ENCODE peak calls at places on chromosomes 4 and X, in five cellular contexts. S is esophagus squamous epithelium, X is nephron progenitor cell, O is AG09309, U is OCI-LY7. Y is an unnamed sample.

GRCh38 chrX:123814343-123814742 is 45.5 kb upstream of the XIAP start:
- DNase-seq in O (no peak), X (no peak), U (no peak), S (no peak), Y (no peak)

GRCh38 chr4:48307528-48307927 is 33.8 kb upstream of the SLAIN2 start:
- DNase-seq in X (no peak), O (no peak), U (no peak), S (no peak), Y (no peak)

GRCh38 chrX:102720237-102721168 is at the start of gene GPRASP3:
- DNase-seq in S (no peak), X (no peak), O (peak), U (no peak), Y (peak)

GRCh38 chrX:75061701-75062100 is 94.4 kb downstream of the ABCB7 start:
- DNase-seq in O (no peak), S (no peak), U (no peak), X (no peak), Y (no peak)

GRCh38 chrX:153485396-153486080 is 9.2 kb upstream of the BGN start:
- DNase-seq in X (no peak), U (no peak), O (no peak), S (no peak), Y (no peak)

GRCh38 chr4:68518889-68519288 is 57.2 kb downstream of the UGT2B17 start:
- DNase-seq in S (no peak), O (no peak), U (no peak), X (no peak), Y (no peak)

GRCh38 chr4:171715973-171716372 is 97.2 kb upstream of the GALNTL6 start:
- DNase-seq in S (no peak), X (no peak), U (no peak), O (no peak), Y (no peak)

GRCh38 chr4:100504086-100504874 is 13.5 kb downstream of the EMCN start:
- DNase-seq in X (no peak), U (no peak), O (no peak), S (no peak), Y (peak)

GRCh38 chr4:10623241-10623640 is 61.3 kb downstream of the CLNK start:
- DNase-seq in X (no peak), O (no peak), S (no peak), U (no peak), Y (no peak)

GRCh38 chr4:36081185-36081584 is 163.1 kb downstream of the ARAP2 start:
- DNase-seq in S (no peak), X (no peak), U (no peak), O (no peak), Y (peak)

GRCh38 chr4:68803013-68803412 is 12.8 kb upstream of the UGT2B10 start:
- DNase-seq in X (no peak), U (no peak), S (no peak), O (no peak), Y (no peak)

GRCh38 chr4:14924945-14925344 is 77.3 kb upstream of the CPEB2 start:
- DNase-seq in U (no peak), X (no peak), S (no peak), O (no peak), Y (peak)

GRCh38 chr4:41216294-41217019 is 2.1 kb upstream of the APBB2 start:
- DNase-seq in U (peak), S (no peak), O (no peak), X (peak), Y (peak)

GRCh38 chrX:78024349-78025108 is 55.1 kb upstream of the PGAM4 start:
- DNase-seq in U (peak), X (no peak), S (no peak), O (no peak), Y (no peak)

GRCh38 chrX:1321689-1322088 is 14.9 kb upstream of the IL3RA start:
- DNase-seq in S (no peak), O (no peak), U (no peak), X (no peak), Y (peak)

GRCh38 chrX:57447856-57448255 is 144.0 kb upstream of the ZXDB start:
- DNase-seq in X (no peak), U (no peak), S (no peak), O (no peak), Y (no peak)

GRCh38 chr4:155047755-155048154 is 160.7 kb upstream of the NPY2R start:
- DNase-seq in O (no peak), U (no peak), S (no peak), X (no peak), Y (no peak)

GRCh38 chr4:76950846-76951321 is 1.3 kb downstream of the SEPTIN11 start:
- DNase-seq in S (no peak), X (peak), O (no peak), U (peak), Y (peak)

GRCh38 chr4:71614626-71615025 is 169.3 kb downstream of the GC start:
- DNase-seq in S (no peak), U (no peak), O (no peak), X (no peak), Y (no peak)

GRCh38 chrX:118164138-118164537 is 47.5 kb upstream of the KLHL13 start:
- DNase-seq in O (no peak), S (no peak), U (no peak), X (no peak), Y (no peak)

GRCh38 chr4:8349664-8350225 is 80.2 kb downstream of the HTRA3 start:
- DNase-seq in S (no peak), O (no peak), U (no peak), X (no peak), Y (no peak)

DNA sequence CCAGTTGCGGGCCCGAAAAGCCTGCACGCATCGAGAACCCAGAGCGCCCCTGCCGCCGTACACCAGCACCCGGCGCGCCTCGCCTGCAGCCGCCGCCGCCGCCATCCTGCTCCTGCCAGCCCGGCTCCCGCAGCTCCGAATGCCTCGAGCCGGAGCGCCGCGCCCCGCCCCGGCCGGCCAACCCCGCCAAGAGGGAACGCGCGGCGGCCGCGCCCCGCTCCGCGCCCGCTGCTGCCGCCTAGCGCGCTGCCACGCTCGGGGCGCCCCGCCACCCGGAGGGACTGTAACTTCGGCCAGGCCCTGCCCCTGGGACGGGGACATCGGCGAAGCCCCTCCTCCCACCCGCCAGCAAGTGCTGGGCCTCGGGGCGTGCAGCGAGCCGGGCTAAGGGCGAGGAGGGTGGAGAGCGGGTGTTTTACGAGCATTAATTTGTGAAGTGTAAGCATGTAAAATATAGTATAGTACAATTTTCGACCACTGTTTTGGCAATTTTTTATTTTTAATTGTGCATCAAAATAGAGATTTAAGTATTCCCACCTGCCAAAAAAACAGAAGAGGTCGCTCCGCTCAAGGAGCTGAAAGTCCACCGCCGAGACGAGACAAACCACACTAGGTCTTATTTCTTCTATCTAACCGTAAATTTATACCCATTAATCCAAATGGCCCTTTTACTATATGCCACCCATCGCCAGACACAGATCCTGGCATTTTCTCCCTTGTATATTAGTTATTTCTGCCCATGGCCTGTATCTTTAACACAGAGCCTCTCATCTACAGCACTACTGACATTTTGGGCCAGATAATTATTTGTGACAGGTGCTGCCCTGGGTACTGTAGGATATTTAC is at the start of gene QDPR:
- DNase-seq in U (peak), X (peak), S (no peak), O (no peak), Y (peak)
- TF ChIP-seq CTCF in U (peak), X (no peak), S (peak), O (peak), Y (peak)

DNA sequence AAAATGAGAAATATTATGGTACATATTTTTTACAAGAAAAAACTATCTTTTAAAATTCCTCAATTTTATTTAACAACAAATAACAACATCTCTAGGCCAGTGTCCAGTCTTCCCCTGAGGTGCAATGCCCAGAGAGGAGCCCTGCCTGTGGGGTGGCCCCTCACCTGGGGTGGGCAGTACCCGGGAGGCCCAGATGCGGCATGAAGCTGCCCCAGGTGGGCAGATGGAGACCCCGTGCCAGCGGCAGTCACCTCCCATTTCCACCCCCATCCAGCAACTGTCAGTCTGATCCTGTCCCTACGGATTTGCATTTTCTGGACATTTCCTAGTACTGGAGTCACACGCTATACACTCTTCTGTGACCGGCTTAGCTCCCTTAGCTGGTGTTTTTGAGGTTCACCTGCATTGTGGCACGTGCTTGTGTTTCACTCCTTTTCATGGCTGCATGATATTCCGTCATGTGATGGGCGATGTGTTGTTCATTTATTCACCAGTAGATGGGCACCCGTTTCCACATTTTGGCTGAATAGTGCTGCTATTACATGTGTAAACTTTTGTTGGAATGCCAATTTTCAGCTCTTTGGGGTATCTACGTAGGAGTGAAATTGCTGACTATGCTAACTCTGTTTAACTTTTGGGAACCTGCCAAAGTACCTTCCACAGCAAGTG is 11.9 kb upstream of the MAEA start:
- DNase-seq in U (no peak), X (no peak), O (no peak), S (no peak), Y (no peak)
- TF ChIP-seq CTCF in U (peak), X (no peak), O (peak), S (peak), Y (no peak)

GRCh38 chrX:52558140-52558539 is 41.3 kb upstream of the XAGE1B start:
- DNase-seq in S (no peak), X (no peak), O (no peak), U (no peak), Y (no peak)

GRCh38 chrX:52563105-52563504 is 46.2 kb upstream of the XAGE1B start:
- DNase-seq in S (no peak), U (no peak), X (no peak), O (no peak), Y (no peak)
- TF ChIP-seq CTCF in S (no peak), U (no peak), X (no peak), O (no peak), Y (no peak)

GRCh38 chrX:101357166-101357795 is 8.7 kb upstream of the TIMM8A start:
- DNase-seq in U (peak), O (no peak), S (no peak), X (no peak), Y (no peak)
- TF ChIP-seq CTCF in U (peak), O (peak), S (no peak), X (peak), Y (no peak)

GRCh38 chr4:73341454-73341853 is 62.6 kb upstream of the ALB start:
- DNase-seq in S (no peak), O (peak), U (peak), X (peak), Y (peak)
- TF ChIP-seq CTCF in S (peak), O (peak), U (peak), X (peak), Y (peak)

GRCh38 chrX:154914052-154914451 is 27.9 kb downstream of the F8A1 start:
- DNase-seq in X (no peak), U (no peak), S (no peak), O (no peak), Y (no peak)

DNA sequence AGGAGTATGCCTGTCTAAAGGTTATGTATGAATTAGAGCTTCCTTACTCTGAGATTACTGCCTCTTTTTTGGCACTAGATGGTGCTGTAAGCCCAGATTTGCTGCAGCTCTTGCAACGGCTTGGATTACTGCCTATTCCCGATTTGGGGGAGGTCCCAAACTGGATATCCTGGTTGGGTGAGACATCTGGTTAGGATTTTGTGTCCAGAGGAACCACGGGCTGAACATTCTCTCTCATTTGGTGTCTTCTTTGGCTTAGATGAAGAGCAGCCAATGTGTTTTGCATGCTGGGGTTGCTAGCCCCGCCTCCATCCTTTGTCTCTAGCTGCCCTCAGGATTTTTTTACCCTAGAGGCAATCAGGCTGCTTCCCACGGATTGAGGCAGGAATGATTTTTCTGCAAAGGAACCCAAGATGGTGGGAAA is 31.9 kb downstream of the F8A1 start:
- DNase-seq in U (peak), X (peak), O (peak), S (no peak), Y (peak)
- TF ChIP-seq CTCF in U (peak), X (peak), O (peak), S (peak), Y (peak)

GRCh38 chr4:165351359-165352130 is 24.1 kb downstream of the MSMO1 start:
- DNase-seq in U (no peak), O (no peak), X (no peak), S (no peak), Y (peak)
- TF ChIP-seq CTCF in U (peak), O (no peak), X (no peak), S (no peak), Y (no peak)

DNA sequence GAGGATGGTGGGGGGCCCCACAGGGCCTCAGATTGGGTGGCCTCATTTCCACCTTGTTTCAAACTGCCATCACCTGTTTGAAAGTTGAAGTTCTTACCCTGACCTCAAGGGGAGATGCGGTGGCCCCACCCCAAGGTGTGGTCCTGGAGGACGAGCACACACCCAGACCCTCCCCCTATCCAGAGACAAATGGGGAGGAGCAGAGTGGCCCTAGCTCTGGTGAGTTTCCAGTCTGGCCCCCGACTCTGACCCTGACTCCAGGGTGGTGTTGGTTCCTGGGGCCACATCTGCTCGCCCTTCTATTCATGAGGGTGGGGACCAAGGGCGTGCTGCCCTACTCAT is 36.3 kb upstream of the ADRA2C start:
- DNase-seq in S (no peak), O (no peak), X (no peak), U (no peak), Y (no peak)
- TF ChIP-seq CTCF in S (no peak), O (no peak), X (no peak), U (no peak), Y (no peak)

DNA sequence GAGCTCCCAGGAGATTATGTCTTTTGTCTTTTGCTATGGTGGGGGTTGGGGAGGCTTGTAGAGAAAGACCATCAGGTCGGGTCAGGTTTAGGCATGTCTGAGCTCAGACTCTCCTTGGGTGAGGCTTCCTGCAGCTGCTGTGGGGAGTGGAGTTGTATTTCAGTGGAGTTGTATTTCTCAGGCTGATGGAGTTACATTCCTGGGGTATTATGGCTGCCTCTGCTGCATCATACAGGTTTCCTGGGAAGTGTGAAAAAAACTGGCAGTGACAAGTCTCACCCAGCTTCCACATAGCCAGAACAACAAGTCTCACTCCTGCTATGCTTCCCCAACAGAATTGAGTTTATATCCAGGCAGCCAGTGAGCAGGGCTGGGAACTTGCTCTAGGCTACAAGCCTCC is 119.3 kb downstream of the VSIG4 start:
- DNase-seq in U (no peak), X (peak), O (no peak), S (no peak), Y (no peak)
- TF ChIP-seq CTCF in U (no peak), X (no peak), O (no peak), S (no peak), Y (no peak)

DNA sequence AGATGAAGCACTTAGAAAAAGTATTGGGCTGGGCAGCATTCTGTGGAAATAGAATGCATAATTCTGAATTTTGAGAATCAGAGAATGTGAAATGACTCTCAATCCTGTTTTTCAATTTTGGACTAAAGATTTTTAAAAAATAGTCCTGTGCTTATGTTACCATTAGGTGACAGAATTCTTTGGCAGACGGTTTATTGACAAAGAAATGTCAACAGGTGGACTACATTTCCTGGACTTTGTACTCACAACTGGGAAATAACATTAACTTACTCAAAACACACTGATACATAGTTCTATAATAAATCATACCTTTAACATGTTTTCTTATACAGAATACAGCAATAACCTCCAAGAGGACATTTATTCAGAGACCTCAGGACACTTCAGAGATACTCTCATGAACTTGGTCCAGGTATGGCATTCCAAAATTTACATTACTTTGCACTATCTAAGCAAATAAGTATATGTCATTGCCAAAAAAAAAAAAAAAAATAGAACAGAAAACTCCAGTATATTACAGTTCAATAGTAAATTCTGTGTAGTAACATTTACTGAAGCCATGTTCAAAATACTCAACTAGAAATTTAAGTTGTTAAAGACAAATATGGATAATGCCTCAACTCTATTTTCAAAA is 72.7 kb downstream of the ANXA10 start:
- DNase-seq in S (no peak), U (no peak), O (no peak), X (no peak), Y (no peak)
- TF ChIP-seq CTCF in S (no peak), U (no peak), O (no peak), X (no peak), Y (no peak)

Y was measured in activated CD8-positive, alpha-beta T cell treated with anti-CD3 and anti-CD28 coated beads for 36 hours.